ENCODE peak calls at places on chromosomes 5 and 9, in nine cellular contexts. K, W, S, O, L, I, F, B and Q are unnamed samples. For H3K9me3, the result is how much of the 10 kb centered on the place peaks cover.

GRCh38 chr5:61332369-61332745 is 299 bp downstream of the ZSWIM6 start:
- DNase-seq in K (no peak), W (peak), S (peak), O (peak), L (no peak), I (peak), F (no peak), B (no peak), Q (no peak)

GRCh38 chr9:77673912-77674791 is 26.0 kb upstream of the GNA14 start:
- DNase-seq in K (no peak), W (no peak), S (no peak), O (no peak), L (no peak), I (no peak), F (peak), B (no peak), Q (no peak)

GRCh38 chr5:44943637-44944036 is 134.9 kb downstream of the MRPS30 start:
- DNase-seq in K (no peak), W (no peak), S (no peak), O (peak), L (no peak), I (no peak), F (no peak), B (no peak), Q (no peak)

GRCh38 chr9:79134654-79135053 is 437.1 kb upstream of the TLE4 start:
- DNase-seq in K (no peak), W (no peak), S (no peak), O (peak), L (peak), I (no peak), F (no peak), B (peak), Q (no peak)

GRCh38 chr5:59587489-59588337 is 305.8 kb downstream of the PDE4D start:
- DNase-seq in K (no peak), W (no peak), S (peak), O (no peak), L (no peak), I (peak), F (peak), B (peak), Q (no peak)

GRCh38 chr9:93825348-93826115 is 129.6 kb downstream of the BARX1 start:
- DNase-seq in K (peak), W (no peak), S (no peak), O (no peak), L (no peak), I (peak), F (no peak), B (no peak), Q (no peak)

GRCh38 chr9:127360205-127360604 is 36.8 kb upstream of the SLC2A8 start:
- DNase-seq in K (no peak), W (no peak), S (no peak), O (no peak), L (no peak), I (no peak), F (no peak), B (no peak), Q (no peak)

GRCh38 chr5:17401509-17402290 is 96.3 kb upstream of the TAF11L2 start:
- DNase-seq in K (no peak), W (no peak), S (no peak), O (no peak), L (no peak), I (no peak), F (no peak), B (peak), Q (no peak)

GRCh38 chr9:81256368-81256767 is 433.0 kb downstream of the TLE1 start:
- DNase-seq in K (no peak), W (no peak), S (no peak), O (no peak), L (no peak), I (no peak), F (no peak), B (no peak), Q (no peak)

DNA sequence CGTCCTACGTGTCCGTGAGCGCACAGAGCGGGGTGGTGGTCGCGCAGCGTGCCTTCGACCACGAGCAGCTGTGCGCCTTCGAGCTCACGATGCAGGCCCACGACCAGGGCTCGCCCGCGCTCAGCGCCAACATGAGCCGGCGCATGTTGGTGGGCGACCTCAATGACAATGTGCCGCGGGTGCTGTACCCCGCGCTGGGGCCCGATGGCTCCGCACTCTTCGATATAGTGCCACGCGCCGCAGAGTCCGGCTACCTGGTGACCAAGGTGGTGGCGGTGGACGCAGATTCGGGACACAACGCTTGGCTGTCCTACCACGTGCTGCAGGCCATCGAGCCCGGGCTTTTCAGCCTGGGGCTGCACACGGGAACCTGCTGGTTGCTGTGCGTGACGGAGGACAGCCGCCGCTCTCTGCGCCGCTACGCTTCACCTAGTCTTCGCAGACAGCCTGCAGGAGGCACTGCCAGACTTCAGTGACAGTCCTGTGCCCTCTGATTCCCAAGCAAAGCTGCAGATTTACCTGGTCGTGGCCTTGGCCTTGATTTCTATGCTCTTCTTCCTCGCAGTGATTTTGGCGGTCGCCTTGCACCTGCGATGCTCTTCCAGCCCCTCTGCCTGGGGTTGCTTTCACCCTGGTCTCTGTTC is 2.4 kb upstream of the PCDHGA12 start:
- DNase-seq in K (no peak), W (no peak), S (no peak), O (no peak), L (no peak), I (no peak), F (no peak), B (no peak), Q (no peak)
- H3K4me3 ChIP-seq in K (no peak), W (no peak), S (no peak), O (no peak), L (no peak), I (no peak), F (no peak), B (no peak), Q (no peak)

DNA sequence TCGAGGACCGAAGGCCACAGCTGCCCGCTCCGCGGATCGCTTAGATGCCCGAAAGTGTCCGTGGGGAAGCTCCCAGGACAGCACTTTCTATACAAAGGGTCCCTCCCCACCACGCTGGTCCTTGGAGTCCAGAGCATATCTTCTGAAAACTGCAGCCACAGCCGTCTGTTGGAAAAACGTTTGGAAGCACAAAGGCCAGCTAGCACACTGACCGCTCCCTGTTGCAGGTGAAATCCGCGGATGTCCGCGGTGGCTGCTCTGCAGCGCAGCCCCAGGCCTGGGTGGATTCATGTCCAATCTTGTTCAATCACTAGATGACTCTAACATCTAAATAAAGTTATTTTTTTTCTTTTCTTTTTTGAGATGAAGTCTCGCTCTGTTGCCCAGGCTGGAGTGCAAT is 32.8 kb upstream of the FANCC start:
- DNase-seq in K (no peak), W (no peak), S (no peak), O (no peak), L (no peak), I (no peak), F (no peak), B (no peak), Q (no peak)
- H3K9me3 ChIP-seq in K (under half), W (under half), S (under half), O (under half), L (under half), I (under half), F (under half), B (under half), Q (under half)

GRCh38 chr5:54760182-54760935 is 225.0 kb downstream of the ESM1 start:
- DNase-seq in K (no peak), W (no peak), S (no peak), O (no peak), L (no peak), I (no peak), F (no peak), B (peak), Q (no peak)
- H3K4me3 ChIP-seq in K (no peak), W (no peak), S (no peak), O (no peak), L (no peak), I (no peak), F (no peak), B (no peak), Q (no peak)

DNA sequence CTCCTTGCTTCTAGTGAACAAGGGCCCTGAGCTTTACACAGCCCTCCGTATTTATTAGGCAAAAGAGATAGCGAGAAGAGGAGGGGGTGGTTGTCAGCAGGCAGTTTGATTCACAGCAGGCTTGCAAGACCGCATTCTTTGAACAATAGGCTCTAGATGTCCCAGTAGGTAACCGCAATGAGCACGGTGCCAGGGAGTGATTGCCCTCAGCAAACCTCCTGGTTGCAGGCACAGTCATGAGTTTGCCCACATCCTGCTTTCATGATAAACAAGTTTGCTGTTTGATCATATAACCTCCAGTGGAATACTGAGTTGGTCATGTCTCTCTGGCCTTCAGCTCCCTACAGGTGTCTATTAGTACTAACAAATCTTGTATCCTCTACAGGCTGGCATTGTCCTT is 66.1 kb downstream of the CACNA1B start:
- DNase-seq in K (no peak), W (no peak), S (no peak), O (no peak), L (no peak), I (no peak), F (no peak), B (no peak), Q (no peak)
- H3K9me3 ChIP-seq in K (under half), W (under half), S (under half), O (under half), L (under half), I (under half), F (under half), B (under half), Q (under half)

DNA sequence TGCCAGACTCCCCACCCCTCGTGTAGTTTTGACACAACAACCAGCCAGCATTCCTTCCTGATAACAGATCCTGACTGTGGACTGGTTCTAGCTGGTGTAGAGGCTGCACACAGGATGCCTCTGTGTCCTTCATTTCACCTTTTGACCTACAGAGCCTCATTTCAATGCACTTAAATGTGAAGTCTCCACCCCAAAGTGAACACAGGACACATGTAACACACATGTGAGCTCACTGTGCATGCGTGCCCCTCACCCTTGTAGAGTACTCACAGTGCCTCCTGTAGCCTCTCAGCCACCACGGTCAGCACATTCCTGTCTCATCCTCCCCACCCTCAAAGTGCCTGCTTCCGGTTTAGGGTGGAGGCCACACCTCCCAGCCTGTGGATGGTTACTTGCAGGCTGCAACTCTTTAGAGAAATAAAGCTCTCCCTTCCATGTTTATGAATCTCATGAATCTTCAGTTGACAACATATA is 11.6 kb upstream of the NKD2 start:
- DNase-seq in K (no peak), W (no peak), S (peak), O (no peak), L (no peak), I (no peak), F (no peak), B (no peak), Q (peak)
- H3K4me3 ChIP-seq in K (no peak), W (no peak), S (peak), O (no peak), L (peak), I (no peak), F (no peak), B (no peak), Q (no peak)

GRCh38 chr5:19264821-19265220 is 723.2 kb downstream of the CDH18 start:
- DNase-seq in K (no peak), W (no peak), S (no peak), O (no peak), L (no peak), I (no peak), F (no peak), B (no peak), Q (no peak)

GRCh38 chr5:19261879-19262278 is 726.1 kb downstream of the CDH18 start:
- DNase-seq in K (no peak), W (no peak), S (no peak), O (no peak), L (no peak), I (no peak), F (no peak), B (no peak), Q (no peak)

GRCh38 chr5:19270153-19270552 is 717.8 kb downstream of the CDH18 start:
- DNase-seq in K (no peak), W (no peak), S (no peak), O (no peak), L (no peak), I (no peak), F (no peak), B (no peak), Q (no peak)

GRCh38 chr5:19266791-19267190 is 721.2 kb downstream of the CDH18 start:
- DNase-seq in K (no peak), W (no peak), S (no peak), O (no peak), L (no peak), I (no peak), F (no peak), B (no peak), Q (no peak)
- H3K9me3 ChIP-seq in K (under half), W (under half), S (under half), O (under half), L (under half), I (under half), F (under half), B (under half), Q (under half)

GRCh38 chr9:132673355-132673754 is 3.1 kb downstream of the GTF3C4 start:
- DNase-seq in K (no peak), W (no peak), S (no peak), O (peak), L (no peak), I (peak), F (no peak), B (peak), Q (no peak)
- H3K4me3 ChIP-seq in K (no peak), W (no peak), S (no peak), O (no peak), L (no peak), I (no peak), F (no peak), B (peak), Q (no peak)

GRCh38 chr5:66717455-66718373 is 121.5 kb downstream of the MAST4 start:
- DNase-seq in K (no peak), W (no peak), S (peak), O (no peak), L (no peak), I (peak), F (no peak), B (no peak), Q (no peak)

GRCh38 chr5:66718374-66718977 is 122.3 kb downstream of the MAST4 start:
- DNase-seq in K (no peak), W (no peak), S (no peak), O (no peak), L (no peak), I (no peak), F (no peak), B (no peak), Q (no peak)

GRCh38 chr5:66722653-66723052 is 126.5 kb downstream of the MAST4 start:
- DNase-seq in K (no peak), W (no peak), S (no peak), O (no peak), L (no peak), I (no peak), F (no peak), B (no peak), Q (no peak)

GRCh38 chr5:66724336-66724735 is 128.1 kb downstream of the MAST4 start:
- DNase-seq in K (no peak), W (no peak), S (no peak), O (no peak), L (no peak), I (no peak), F (no peak), B (no peak), Q (no peak)

GRCh38 chr5:66720776-66721175 is 124.6 kb downstream of the MAST4 start:
- DNase-seq in K (no peak), W (no peak), S (no peak), O (no peak), L (no peak), I (no peak), F (no peak), B (no peak), Q (no peak)
- H3K9me3 ChIP-seq in K (under half), W (under half), S (under half), O (under half), L (under half), I (under half), F (under half), B (under half), Q (under half)

GRCh38 chr5:173826179-173826920 is 61.8 kb upstream of the CPEB4 start:
- DNase-seq in K (no peak), W (no peak), S (no peak), O (no peak), L (no peak), I (no peak), F (no peak), B (no peak), Q (no peak)

GRCh38 chr5:173823721-173824567 is 64.2 kb upstream of the CPEB4 start:
- DNase-seq in K (no peak), W (no peak), S (no peak), O (peak), L (no peak), I (no peak), F (peak), B (peak), Q (no peak)

GRCh38 chr5:173826921-173827350 is 61.2 kb upstream of the CPEB4 start:
- DNase-seq in K (no peak), W (no peak), S (no peak), O (no peak), L (no peak), I (no peak), F (no peak), B (no peak), Q (no peak)

GRCh38 chr5:173823274-173823644 is 64.9 kb upstream of the CPEB4 start:
- DNase-seq in K (no peak), W (no peak), S (no peak), O (no peak), L (no peak), I (no peak), F (no peak), B (no peak), Q (no peak)

DNA sequence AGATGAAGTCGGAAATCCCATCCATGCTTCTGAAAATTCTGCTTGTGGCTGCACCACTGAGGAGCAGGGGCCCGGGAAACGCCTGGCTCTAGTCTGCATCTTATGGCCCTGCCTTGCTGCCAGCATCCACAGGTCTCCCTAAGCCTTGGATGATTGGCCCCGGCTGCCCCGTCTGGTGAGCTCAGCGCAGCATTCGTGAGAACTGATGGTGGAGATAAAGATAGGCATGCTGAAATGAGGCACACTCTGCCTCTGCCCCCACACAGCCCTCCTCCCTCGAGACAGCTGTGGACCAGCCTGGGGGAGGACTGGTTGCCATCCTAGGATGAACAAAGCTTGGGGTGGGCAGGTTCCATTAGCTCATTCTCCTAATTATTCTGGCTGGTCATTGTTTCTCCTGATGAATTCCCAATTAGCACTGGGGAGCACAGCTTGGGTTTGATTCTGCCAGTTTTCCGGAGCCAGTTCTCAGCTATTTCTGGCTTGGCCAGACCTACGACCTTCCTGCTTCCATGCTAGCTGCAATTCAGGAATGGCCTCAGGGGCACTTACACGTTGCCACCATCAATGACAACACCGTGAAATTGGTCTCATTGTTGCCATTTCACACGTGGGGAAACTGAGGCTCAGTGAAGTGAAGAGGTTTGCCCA is 62.8 kb upstream of the CPEB4 start:
- DNase-seq in K (no peak), W (no peak), S (no peak), O (no peak), L (no peak), I (peak), F (no peak), B (no peak), Q (no peak)
- H3K4me3 ChIP-seq in K (no peak), W (no peak), S (no peak), O (no peak), L (no peak), I (no peak), F (no peak), B (no peak), Q (no peak)